ENCODE peak calls at places on chromosomes 3 and 15, in five cellular contexts. I is H9, W is neuronal stem cell, L is IMR-90, U is mesenchymal stem cell. R is an unnamed sample.

GRCh38 chr15:38072507-38073277 is 138.3 kb downstream of the TMCO5A start:
- DNase-seq in I (peak; percentile 91), W (peak; percentile 91), L (peak; percentile 71), U (peak; percentile 80), R (peak; percentile 98)

GRCh38 chr3:83928391-83928790 is 1030.4 kb upstream of the CADM2 start:
- DNase-seq in I (no peak), W (no peak), L (no peak), U (no peak), R (peak; percentile 66)

GRCh38 chr15:94255540-94255939 is 24.2 kb downstream of the MCTP2 start:
- DNase-seq in I (no peak), W (no peak), L (no peak), U (peak; percentile 27), R (no peak)

GRCh38 chr3:11115548-11115947 is 38.7 kb upstream of the HRH1 start:
- DNase-seq in I (no peak), W (no peak), L (no peak), U (no peak), R (no peak)

GRCh38 chr3:66504761-66505641 is 4.2 kb upstream of the LRIG1 start:
- DNase-seq in I (no peak), W (no peak), L (no peak), U (no peak), R (no peak)

GRCh38 chr3:60048447-60048848 is 998.6 kb upstream of the CFAP20DC start:
- DNase-seq in I (no peak), W (no peak), L (no peak), U (no peak), R (no peak)

GRCh38 chr15:72047020-72047419 is 70.9 kb downstream of the MYO9A start:
- DNase-seq in I (no peak), W (no peak), L (peak; percentile 67), U (no peak), R (no peak)

GRCh38 chr3:149340310-149340933 is 7.0 kb upstream of the TM4SF18 start:
- DNase-seq in I (no peak), W (no peak), L (peak; percentile 74), U (no peak), R (no peak)

GRCh38 chr15:73575636-73576247 is 57.4 kb downstream of the NPTN start:
- DNase-seq in I (no peak), W (no peak), L (peak; percentile 58), U (no peak), R (no peak)

GRCh38 chr15:48603123-48603500 is 42.4 kb downstream of the FBN1 start:
- DNase-seq in I (no peak), W (no peak), L (no peak), U (no peak), R (peak; percentile 80)
- H2BK120ac ChIP-seq in I (no peak overlapping the region), W (no peak overlapping the region), L (peak overlapping the region; percentile 97), U (no peak overlapping the region), R (no peak overlapping the region)

DNA sequence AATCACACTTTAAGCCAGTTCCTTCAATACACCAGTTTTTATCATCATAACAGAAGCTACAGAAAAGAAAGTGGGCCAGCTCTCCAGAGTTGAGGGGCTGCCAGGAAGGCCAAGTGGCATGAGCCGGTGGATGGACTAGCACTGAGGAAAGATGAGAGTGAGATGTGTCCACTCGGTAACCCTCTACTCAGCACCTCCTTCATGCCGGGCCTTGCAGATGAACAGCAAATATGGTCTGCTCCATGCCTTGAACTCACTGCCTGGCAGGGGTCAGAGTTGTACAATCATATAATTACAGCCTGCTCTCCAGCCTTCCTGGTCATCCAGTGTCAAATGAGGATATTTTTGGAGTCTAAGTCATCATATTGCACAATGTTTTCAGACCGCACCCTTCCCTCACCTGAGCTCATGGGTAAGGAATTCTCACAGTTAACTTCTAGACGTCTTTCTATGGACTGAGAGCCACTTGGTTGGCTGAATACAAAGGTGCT is 4.9 kb downstream of the MGLL start:
- DNase-seq in I (no peak), W (no peak), L (peak; percentile 84), U (peak; percentile 62), R (peak; percentile 85)
- H3K18ac ChIP-seq in I (no peak overlapping the region), W (no peak overlapping the region), L (peak overlapping the region; percentile 2), U (peak overlapping the region; percentile 5), R (no peak overlapping the region)

DNA sequence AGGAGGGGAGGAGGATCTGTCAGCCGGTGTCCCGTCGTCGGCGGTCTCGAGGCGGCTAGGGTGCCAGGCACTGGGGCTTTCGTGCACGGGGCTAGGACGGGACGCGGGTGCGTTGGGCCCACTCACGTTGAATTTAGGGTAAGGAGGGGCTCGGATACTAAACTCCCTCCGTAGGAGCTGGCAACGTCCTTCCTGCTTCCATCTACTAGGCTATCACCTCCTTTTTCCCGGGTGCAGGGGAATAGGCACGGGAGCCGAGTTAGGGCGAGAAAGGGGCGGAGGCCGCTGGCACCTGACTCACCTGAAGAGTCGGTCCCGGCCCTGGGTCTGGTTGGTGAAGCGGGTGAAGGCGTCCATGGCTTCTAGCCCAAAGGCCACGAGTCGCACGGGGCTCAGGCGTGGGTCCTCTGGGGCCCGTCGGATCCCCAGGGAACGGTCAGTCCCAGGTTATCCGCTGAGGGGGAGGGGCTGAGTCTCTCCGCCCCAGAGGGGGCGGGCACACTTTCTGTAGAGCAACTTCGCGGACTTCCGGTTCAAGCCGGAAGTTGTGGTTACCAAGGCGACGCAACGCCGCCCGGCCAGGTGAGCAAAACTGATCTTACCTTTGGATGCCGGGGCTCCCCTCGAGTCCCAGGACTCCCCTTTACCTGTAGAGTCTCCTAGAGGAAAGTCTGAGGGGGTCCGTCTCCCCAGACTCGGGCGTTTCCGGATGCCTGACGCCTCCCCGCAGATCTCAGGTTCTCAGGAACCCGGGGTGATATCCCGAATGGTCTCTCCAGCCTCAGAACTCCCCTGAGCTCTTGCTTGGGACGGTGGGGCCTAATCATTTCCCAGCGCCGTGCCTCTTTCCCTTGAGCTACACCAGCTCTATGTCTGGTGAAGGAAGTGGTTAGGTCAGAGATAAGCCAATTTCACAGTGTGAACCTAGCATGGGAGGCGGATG is at the start of the genes PEX11A and WDR93:
- DNase-seq in I (peak; percentile 90), W (peak; percentile 54), L (peak; percentile 51), U (peak; percentile 70), R (peak; percentile 86)
- H2BK120ac ChIP-seq in I (no peak within 1 kb of the TSS), W (no peak within 1 kb of the TSS), L (no peak within 1 kb of the TSS), U (peak within 1 kb of the TSS; percentile 61), R (no peak within 1 kb of the TSS)

DNA sequence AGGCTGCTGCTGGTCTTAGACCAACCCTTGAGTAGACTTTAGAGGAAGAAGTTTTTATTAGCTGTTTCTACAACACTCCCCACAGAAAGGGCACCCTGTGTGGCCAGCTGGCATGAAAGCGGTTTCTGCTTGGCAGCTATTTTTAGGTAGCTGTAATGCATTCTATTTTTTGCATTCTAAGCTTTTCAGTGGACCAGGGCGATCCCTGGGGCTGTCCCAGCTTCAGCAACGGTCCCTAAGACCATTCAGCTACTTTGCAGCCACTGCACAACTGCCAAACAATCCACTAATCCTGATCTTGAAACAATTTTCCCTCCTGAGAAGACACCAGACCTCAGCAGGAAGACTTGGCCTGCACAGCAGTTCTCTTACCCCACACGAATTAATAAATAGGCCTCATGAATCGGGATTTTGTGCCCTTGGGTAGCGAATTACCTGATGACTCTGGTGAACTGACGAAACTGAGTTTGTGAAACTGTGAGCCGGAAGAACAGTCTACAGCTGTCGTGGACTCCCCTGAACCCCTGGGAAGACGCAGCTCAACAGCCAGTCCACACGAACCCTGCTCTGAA is 14.6 kb upstream of the TFRC start:
- DNase-seq in I (no peak), W (no peak), L (no peak), U (no peak), R (no peak)
- H3K18ac ChIP-seq in I (peak overlapping the region; percentile 48), W (peak overlapping the region; percentile 31), L (no peak overlapping the region), U (no peak overlapping the region), R (no peak overlapping the region)

GRCh38 chr3:153084431-153084830 is 77.6 kb upstream of the RAP2B start:
- DNase-seq in I (no peak), W (no peak), L (no peak), U (no peak), R (no peak)

GRCh38 chr3:153089620-153090019 is 72.4 kb upstream of the RAP2B start:
- DNase-seq in I (no peak), W (no peak), L (no peak), U (no peak), R (no peak)

GRCh38 chr3:153090973-153091372 is 71.1 kb upstream of the RAP2B start:
- DNase-seq in I (no peak), W (no peak), L (no peak), U (no peak), R (peak; percentile 16)

GRCh38 chr3:153093629-153094028 is 68.4 kb upstream of the RAP2B start:
- DNase-seq in I (no peak), W (no peak), L (no peak), U (no peak), R (no peak)

DNA sequence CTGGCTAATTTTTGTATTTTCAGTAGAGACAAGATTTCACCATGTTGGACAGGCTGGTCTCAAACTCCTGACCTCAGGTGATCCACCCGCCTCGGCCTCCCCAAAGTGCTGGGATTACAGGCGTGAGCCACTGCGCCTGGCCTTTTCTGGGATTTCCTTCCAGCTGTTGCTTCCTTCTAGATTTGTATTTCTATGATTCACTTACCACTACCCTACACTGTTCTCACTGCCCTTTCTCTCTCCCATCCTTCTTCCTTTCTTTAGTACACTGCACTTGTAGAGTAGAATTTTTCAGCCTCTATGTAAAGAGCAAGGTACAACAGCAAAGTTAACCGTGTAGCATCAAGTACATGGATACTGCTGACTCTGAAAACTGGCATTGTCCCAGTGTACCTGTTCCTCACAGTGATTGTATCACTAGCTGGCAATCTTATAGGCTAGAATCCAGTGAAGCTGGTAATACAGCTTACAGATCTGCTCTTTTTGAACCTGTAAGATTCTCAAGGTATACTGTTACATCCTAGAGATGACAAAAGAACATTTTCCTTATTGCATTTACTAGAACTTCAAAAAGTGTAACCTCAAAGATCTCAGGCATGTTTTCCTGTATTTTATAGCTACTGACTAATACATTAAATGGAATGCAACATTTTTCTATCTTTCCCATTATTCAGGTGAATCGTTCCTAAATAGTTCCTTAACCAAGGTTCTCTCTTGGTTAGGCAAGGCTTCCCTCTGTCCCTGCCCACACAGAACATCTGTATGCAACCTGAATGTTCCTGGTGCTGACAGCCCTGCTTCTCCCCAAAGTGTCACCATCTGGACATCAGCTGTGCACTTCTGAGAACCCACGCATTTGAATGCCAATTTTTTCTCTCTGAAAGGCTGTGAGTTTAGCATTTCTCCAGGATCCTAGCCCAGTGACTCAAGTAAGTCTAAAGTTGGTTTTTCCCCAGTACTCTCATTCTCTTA is 74.1 kb upstream of the RAP2B start:
- DNase-seq in I (no peak), W (no peak), L (peak; percentile 89), U (no peak), R (no peak)
- H2BK120ac ChIP-seq in I (no peak overlapping the region), W (no peak overlapping the region), L (no peak overlapping the region), U (no peak overlapping the region), R (no peak overlapping the region)

GRCh38 chr3:82745544-82745943 is 984.1 kb upstream of the GBE1 start:
- DNase-seq in I (no peak), W (no peak), L (no peak), U (no peak), R (no peak)
- H3K18ac ChIP-seq in I (no peak overlapping the region), W (no peak overlapping the region), L (no peak overlapping the region), U (no peak overlapping the region), R (no peak overlapping the region)

GRCh38 chr3:134476306-134476705 is 9.5 kb downstream of the ANAPC13 start:
- DNase-seq in I (no peak), W (no peak), L (peak; percentile 68), U (peak; percentile 47), R (peak; percentile 38)
- H2BK120ac ChIP-seq in I (no peak overlapping the region), W (no peak overlapping the region), L (peak overlapping the region; percentile 72), U (no peak overlapping the region), R (no peak overlapping the region)

R was measured in mesendoderm.